ENCODE peak calls at places on chromosome 2, in ten cellular contexts. U, M, C, W, X, T, L, N, J and S are unnamed samples.

GRCh38 chr2:101265893-101266499 is 13.3 kb downstream of the CNOT11 start:
- DNase-seq in L (peak; percentile 48), M (no peak), W (no peak), T (peak; percentile 52), C (no peak), N (no peak), J (no peak), U (no peak), X (no peak), S (peak; percentile 78)

GRCh38 chr2:136246086-136246669 is 128.2 kb upstream of the CXCR4 start:
- DNase-seq in U (peak; percentile 57), T (peak; percentile 79), C (peak; percentile 62), N (peak; percentile 75), M (peak; percentile 28), W (peak; percentile 59), L (peak; percentile 56), X (no peak), J (peak; percentile 4), S (peak; percentile 77)

GRCh38 chr2:233674314-233674713 is 2.6 kb downstream of the UGT1A9 start:
- DNase-seq in U (no peak), W (no peak), L (no peak), M (no peak), J (no peak), T (no peak), X (no peak), C (no peak), N (no peak), S (no peak)

GRCh38 chr2:57368190-57368589 is 678.4 kb upstream of the VRK2 start:
- DNase-seq in C (no peak), X (no peak), M (no peak), T (no peak), J (no peak), W (no peak), L (no peak), N (no peak), U (no peak), S (no peak)

GRCh38 chr2:209876211-209876610 is 104.6 kb downstream of the UNC80 start:
- DNase-seq in X (no peak), U (no peak), N (no peak), L (no peak), M (no peak), T (no peak), W (no peak), J (no peak), C (peak; percentile 9), S (no peak)

GRCh38 chr2:167196461-167197252 is 308.4 kb downstream of the XIRP2 start:
- DNase-seq in T (peak; percentile 45), L (no peak), M (no peak), U (peak; percentile 26), J (peak; percentile 59), X (no peak), N (no peak), W (no peak), C (peak; percentile 60), S (no peak)

GRCh38 chr2:218285604-218286003 is 6.7 kb downstream of the TMBIM1 start:
- DNase-seq in T (peak; percentile 77), X (peak; percentile 87), U (peak; percentile 74), J (peak; percentile 48), W (peak; percentile 62), L (peak; percentile 84), N (peak; percentile 90), M (no peak), C (peak; percentile 62), S (no peak)

GRCh38 chr2:231687133-231687852 is 21.0 kb upstream of the PTMA start:
- DNase-seq in N (peak; percentile 75), X (peak; percentile 71), W (peak; percentile 68), L (peak; percentile 72), J (no peak), M (peak; percentile 70), C (peak; percentile 23), T (peak; percentile 82), U (peak; percentile 74), S (peak; percentile 97)

GRCh38 chr2:233756429-233757081 is 3.5 kb upstream of the UGT1A1 start:
- DNase-seq in U (no peak), L (no peak), J (no peak), T (no peak), M (peak; percentile 21), N (no peak), C (no peak), W (no peak), X (no peak), S (no peak)

GRCh38 chr2:42925742-42926437 is 133.5 kb upstream of the HAAO start:
- DNase-seq in T (no peak), W (no peak), J (no peak), U (peak; percentile 43), L (peak; percentile 85), C (no peak), M (no peak), X (no peak), N (peak; percentile 92), S (no peak)

GRCh38 chr2:96895032-96895708 is 25.3 kb upstream of the SEMA4C start:
- DNase-seq in C (no peak), X (no peak), L (no peak), J (no peak), N (no peak), T (no peak), M (no peak), U (no peak), W (no peak), S (no peak)

GRCh38 chr2:27582129-27582694 is 630 bp upstream of the ZNF512 start:
- DNase-seq in N (no peak), L (no peak), T (no peak), J (no peak), X (peak; percentile 18), U (no peak), C (no peak), M (no peak), W (no peak), S (no peak)

GRCh38 chr2:105238664-105239240 is 2.8 kb upstream of the GPR45 start:
- DNase-seq in C (peak; percentile 50), X (no peak), W (no peak), M (no peak), U (no peak), J (no peak), T (no peak), N (no peak), L (no peak), S (peak; percentile 52)

GRCh38 chr2:65566617-65567016 is 134.2 kb upstream of the SPRED2 start:
- DNase-seq in C (peak; percentile 24), X (no peak), U (no peak), W (no peak), L (no peak), N (no peak), M (no peak), T (no peak), J (no peak), S (peak; percentile 87)

GRCh38 chr2:217790195-217790594 is 212.6 kb downstream of the TNS1 start:
- DNase-seq in U (no peak), L (no peak), C (no peak), N (no peak), T (no peak), W (peak; percentile 24), X (no peak), J (no peak), M (no peak), S (peak; percentile 51)

GRCh38 chr2:168456526-168457176 is 579 bp downstream of the CERS6 start:
- DNase-seq in L (peak; percentile 49), J (peak; percentile 13), T (peak; percentile 60), M (peak; percentile 18), X (peak; percentile 39), W (peak; percentile 32), N (peak; percentile 69), U (peak; percentile 43), C (peak; percentile 47), S (peak; percentile 79)

GRCh38 chr2:149033716-149034115 is 4.8 kb upstream of the LYPD6B start:
- DNase-seq in W (no peak), N (no peak), U (no peak), C (no peak), J (no peak), T (no peak), M (no peak), X (peak; percentile 41), L (peak; percentile 63), S (peak; percentile 67)

GRCh38 chr2:202491514-202491913 is 115.4 kb downstream of the BMPR2 start:
- DNase-seq in W (no peak), U (no peak), T (no peak), J (no peak), M (no peak), L (no peak), X (no peak), C (no peak), N (no peak), S (no peak)
- TF ChIP-seq CTCF in W (no peak), U (no peak), T (no peak), J (peak; percentile 9), M (no peak), L (no peak), X (no peak), C (no peak), N (no peak), S (peak; percentile 37)

GRCh38 chr2:220528180-220528579 is 900.8 kb downstream of the SLC4A3 start:
- DNase-seq in J (peak; percentile 62), N (no peak), C (peak; percentile 60), X (no peak), L (no peak), T (no peak), U (no peak), W (no peak), M (no peak), S (no peak)

GRCh38 chr2:220533485-220533884 is 906.1 kb downstream of the SLC4A3 start:
- DNase-seq in N (no peak), W (no peak), C (peak; percentile 61), M (peak; percentile 32), J (peak; percentile 57), L (no peak), T (no peak), U (no peak), X (no peak), S (peak; percentile 76)

DNA sequence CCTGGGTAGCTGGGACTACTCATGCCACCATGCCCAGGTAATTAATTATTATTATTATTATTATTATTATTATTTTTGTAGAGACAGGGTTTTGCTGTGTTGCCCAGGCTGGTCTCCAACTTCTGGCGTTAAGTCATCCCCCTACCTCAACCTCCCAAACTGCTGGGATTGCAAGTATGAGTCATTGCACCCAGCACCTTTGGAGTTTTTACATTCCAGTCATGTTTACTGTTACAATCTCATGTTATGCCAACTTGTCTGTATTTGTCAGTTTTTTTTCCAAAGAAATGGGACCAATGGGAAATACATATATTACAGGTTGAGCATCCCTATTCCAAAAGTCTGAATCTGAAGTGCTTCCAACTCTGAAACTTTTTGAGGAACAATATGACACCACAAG is 903.8 kb downstream of the SLC4A3 start:
- DNase-seq in L (no peak), M (no peak), T (no peak), C (no peak), N (no peak), U (no peak), X (no peak), W (no peak), J (no peak), S (no peak)
- H3K9me3 ChIP-seq in L (peaks cover 20% of the 10 kb centered on the region), M (peaks cover 13% of the 10 kb centered on the region), T (no peaks in the 10 kb centered on the region), C (no peaks in the 10 kb centered on the region), N (no peaks in the 10 kb centered on the region), U (peaks cover 4% of the 10 kb centered on the region), X (no peaks in the 10 kb centered on the region), W (peaks cover 7% of the 10 kb centered on the region), J (peaks cover 8% of the 10 kb centered on the region), S (peaks cover 28% of the 10 kb centered on the region)

GRCh38 chr2:5368263-5368662 is 323.9 kb upstream of the SOX11 start:
- DNase-seq in X (no peak), L (no peak), C (no peak), M (no peak), T (no peak), U (no peak), N (no peak), W (no peak), J (no peak), S (peak; percentile 52)
- H3K27ac ChIP-seq in X (no peak overlapping the region), L (no peak overlapping the region), C (no peak overlapping the region), M (no peak overlapping the region), T (no peak overlapping the region), U (no peak overlapping the region), N (no peak overlapping the region), W (no peak overlapping the region), J (no peak overlapping the region), S (no peak overlapping the region)

GRCh38 chr2:201779996-201780673 is 598 bp downstream of the ALS2 start:
- DNase-seq in L (no peak), W (peak; percentile 38), N (no peak), T (no peak), X (no peak), U (no peak), J (no peak), C (peak; percentile 34), M (no peak), S (no peak)
- TF ChIP-seq CTCF in L (no peak), W (no peak), N (no peak), T (no peak), X (no peak), U (no peak), J (no peak), C (no peak), M (no peak), S (no peak)